ENCODE peak calls at places on chromosomes 5 and 9, in four cellular contexts. I is posterior cingulate gyrus, O is fibroblast of the aortic adventitia, K is Peyer's patch. A is an unnamed sample.

GRCh38 chr5:139906661-139907060 is 111.1 kb downstream of the PSD2 start:
- DNase-seq in K (no peak), I (no peak), O (no peak), A (no peak)

GRCh38 chr5:149333711-149334443 is 11.4 kb upstream of the GRPEL2 start:
- DNase-seq in O (no peak), K (no peak), I (no peak), A (no peak)

GRCh38 chr9:136198605-136199083 is 6.3 kb downstream of the LHX3 start:
- DNase-seq in I (no peak), K (no peak), O (no peak), A (no peak)

GRCh38 chr5:82165740-82166530 is 112.2 kb downstream of the RPS23 start:
- DNase-seq in I (peak), O (peak), K (no peak), A (peak)

GRCh38 chr9:21831841-21832509 is 29.5 kb downstream of the MTAP start:
- DNase-seq in O (peak), K (no peak), I (no peak), A (peak)

GRCh38 chr5:40502045-40502444 is 177.7 kb upstream of the PTGER4 start:
- DNase-seq in K (no peak), O (no peak), I (no peak), A (no peak)

GRCh38 chr9:108720191-108720642 is 135.6 kb downstream of the ACTL7B start:
- DNase-seq in I (no peak), K (no peak), O (no peak), A (no peak)

GRCh38 chr5:68432682-68433081 is 217.1 kb downstream of the PIK3R1 start:
- DNase-seq in K (no peak), O (no peak), I (no peak), A (no peak)

GRCh38 chr9:81234924-81235610 is 454.3 kb downstream of the TLE1 start:
- DNase-seq in I (no peak), K (no peak), O (no peak), A (no peak)

GRCh38 chr5:15740383-15740782 is 240.4 kb downstream of the FBXL7 start:
- DNase-seq in I (no peak), K (no peak), O (no peak), A (no peak)

GRCh38 chr5:149002053-149002452 is 60.8 kb downstream of the SH3TC2 start:
- DNase-seq in O (peak), I (no peak), K (no peak), A (no peak)

GRCh38 chr9:109238677-109239076 is 71.6 kb upstream of the FRRS1L start:
- DNase-seq in I (no peak), O (peak), K (no peak), A (no peak)

GRCh38 chr9:102101723-102102122 is 363.3 kb upstream of the GRIN3A start:
- DNase-seq in I (no peak), O (no peak), K (no peak), A (no peak)

GRCh38 chr9:73667749-73668148 is 516.1 kb downstream of the ANXA1 start:
- DNase-seq in O (no peak), I (no peak), K (no peak), A (no peak)

GRCh38 chr9:131523451-131524435 is 7.3 kb downstream of the UCK1 start:
- DNase-seq in K (no peak), O (no peak), I (no peak), A (no peak)

GRCh38 chr5:137114529-137114928 is 384.6 kb downstream of the SPOCK1 start:
- DNase-seq in O (peak), I (no peak), K (no peak), A (no peak)

GRCh38 chr5:1505506-1506241 is 18.1 kb downstream of the LPCAT1 start:
- DNase-seq in O (peak), I (no peak), K (no peak), A (no peak)

GRCh38 chr9:128120061-128120740 is 7.3 kb downstream of the PTGES2 start:
- DNase-seq in K (peak), I (no peak), O (no peak), A (peak)

GRCh38 chr9:92723299-92723625 is 41.4 kb downstream of the BICD2 start:
- DNase-seq in O (no peak), I (peak), K (no peak), A (no peak)

GRCh38 chr5:157167219-157167621 is 1.2 kb upstream of the GARIN3 start:
- DNase-seq in I (no peak), K (no peak), O (no peak), A (no peak)

GRCh38 chr9:30075451-30076199 is 2308.8 kb upstream of the ACO1 start:
- DNase-seq in K (no peak), O (no peak), I (no peak), A (no peak)

GRCh38 chr5:179729727-179730126 is 2.9 kb upstream of the MAML1 start:
- DNase-seq in K (no peak), I (no peak), O (no peak), A (no peak)

GRCh38 chr5:90162324-90162723 is 247.2 kb downstream of the CETN3 start:
- DNase-seq in I (no peak), K (no peak), O (no peak), A (no peak)

GRCh38 chr5:1127991-1128785 is 16.3 kb upstream of the SLC12A7 start:
- DNase-seq in O (no peak), I (no peak), K (no peak), A (no peak)

GRCh38 chr5:125181955-125182354 is 435.5 kb upstream of the ZNF608 start:
- DNase-seq in O (no peak), I (no peak), K (no peak), A (no peak)

GRCh38 chr5:177470759-177471536 is 2.5 kb downstream of the DBN1 start:
- DNase-seq in K (no peak), I (no peak), O (peak), A (no peak)

GRCh38 chr5:64958757-64959391 is 190.1 kb downstream of the CWC27 start:
- DNase-seq in O (peak), I (no peak), K (no peak), A (no peak)

GRCh38 chr5:170028124-170028523 is 47.8 kb upstream of the INSYN2B start:
- DNase-seq in K (no peak), O (no peak), I (no peak), A (no peak)

GRCh38 chr9:120289990-120290925 is 289.7 kb downstream of the CDK5RAP2 start:
- DNase-seq in O (peak), I (no peak), K (no peak), A (no peak)

GRCh38 chr9:96483733-96484240 is 33.8 kb downstream of the HABP4 start:
- DNase-seq in I (no peak), O (no peak), K (no peak), A (no peak)

GRCh38 chr5:544675-545330 is 20.6 kb upstream of the SLC9A3 start:
- DNase-seq in I (no peak), K (peak), O (no peak), A (peak)

GRCh38 chr9:122158202-122158601 is 1.4 kb downstream of the NDUFA8 start:
- DNase-seq in K (no peak), O (peak), I (no peak), A (no peak)

GRCh38 chr9:13083973-13084528 is 195.4 kb downstream of the MPDZ start:
- DNase-seq in O (peak), I (no peak), K (no peak), A (no peak)

GRCh38 chr9:133986061-133986460 is 6.1 kb downstream of the VAV2 start:
- DNase-seq in O (no peak), I (no peak), K (peak), A (no peak)

GRCh38 chr9:32783168-32783891 is at the start of gene TMEM215:
- DNase-seq in K (peak), I (no peak), O (no peak), A (no peak)

GRCh38 chr9:23541976-23542375 is 284.1 kb downstream of the ELAVL2 start:
- DNase-seq in K (no peak), O (no peak), I (no peak), A (no peak)

GRCh38 chr9:40907657-40908624 is 220.5 kb downstream of the FOXD4L6 start:
- DNase-seq in O (no peak), I (no peak), K (no peak), A (no peak)

GRCh38 chr5:57539281-57539701 is 56.7 kb upstream of the ACTBL2 start:
- DNase-seq in O (no peak), K (no peak), I (no peak), A (no peak)

GRCh38 chr5:142437563-142437962 is 112.7 kb upstream of the SPRY4 start:
- DNase-seq in I (no peak), O (no peak), K (no peak), A (no peak)

A was measured in CD14-positive monocyte.